ENCODE peak calls at places on chromosomes 1 and 21, in six cellular contexts. D is type B pancreatic cell, Q is mucosa of gallbladder, J is glomerular endothelial cell, N is NCI-H1105, L is anterior cingulate cortex. R is an unnamed sample.

GRCh38 chr1:156233421-156234127 is 8.4 kb upstream of the BGLAP start:
- DNase-seq in L (no peak), D (no peak), N (no peak), Q (no peak), J (no peak), R (no peak)

GRCh38 chr1:42456754-42457089 is 379 bp downstream of the PPCS start:
- DNase-seq in N (peak; percentile 51), J (no peak), D (peak; percentile 76), L (peak; percentile 58), Q (peak; percentile 40), R (peak; percentile 72)

GRCh38 chr1:15422871-15423270 is 13.2 kb downstream of the EFHD2 start:
- DNase-seq in L (no peak), Q (no peak), N (no peak), J (no peak), D (no peak), R (no peak)

GRCh38 chr1:55055084-55055882 is 15.9 kb downstream of the PCSK9 start:
- DNase-seq in Q (no peak), D (peak; percentile 50), N (no peak), L (no peak), J (no peak), R (no peak)

GRCh38 chr1:9195651-9196050 is 38.9 kb upstream of the H6PD start:
- DNase-seq in J (no peak), N (no peak), L (no peak), D (no peak), Q (no peak), R (no peak)

GRCh38 chr1:16249838-16250241 is 12.9 kb upstream of the CPLANE2 start:
- DNase-seq in N (no peak), Q (peak; percentile 49), J (peak; percentile 75), L (no peak), D (no peak), R (no peak)

GRCh38 chr1:198064181-198064580 is 92.6 kb upstream of the NEK7 start:
- DNase-seq in J (no peak), Q (no peak), L (no peak), N (no peak), D (no peak), R (no peak)

GRCh38 chr1:54376085-54377039 is 29.8 kb downstream of the SSBP3 start:
- DNase-seq in D (no peak), N (no peak), J (no peak), L (no peak), Q (no peak), R (no peak)

GRCh38 chr1:91693542-91693941 is 192.4 kb downstream of the TGFBR3 start:
- DNase-seq in N (no peak), D (no peak), J (no peak), Q (no peak), L (peak; percentile 8), R (no peak)

GRCh38 chr1:205706601-205707502 is 26.5 kb upstream of the SLC45A3 start:
- DNase-seq in L (no peak), J (no peak), N (no peak), D (no peak), Q (no peak), R (no peak)

GRCh38 chr1:25487628-25488027 is 55.8 kb upstream of the LDLRAP1 start:
- DNase-seq in J (no peak), N (no peak), D (no peak), Q (no peak), L (no peak), R (no peak)

GRCh38 chr1:53093778-53094532 is 31.9 kb downstream of the PODN start:
- DNase-seq in J (no peak), D (no peak), Q (no peak), L (no peak), N (no peak), R (no peak)

GRCh38 chr1:210236840-210237409 is 4.3 kb downstream of the SERTAD4 start:
- DNase-seq in L (peak; percentile 28), N (no peak), D (no peak), J (no peak), Q (peak; percentile 75), R (no peak)

GRCh38 chr1:66752671-66753371 is 562 bp downstream of the DYNLT5 start:
- DNase-seq in N (no peak), D (no peak), L (no peak), Q (no peak), J (no peak), R (no peak)

GRCh38 chr1:178180405-178180804 is 86.5 kb downstream of the RASAL2 start:
- DNase-seq in L (no peak), N (no peak), J (no peak), D (no peak), Q (no peak), R (no peak)

GRCh38 chr1:166836733-166837132 is 2.5 kb upstream of the POGK start:
- DNase-seq in Q (no peak), D (no peak), N (no peak), J (no peak), L (no peak), R (no peak)

GRCh38 chr1:169711469-169712308 is at the start of gene SELL:
- DNase-seq in L (peak; percentile 15), Q (peak; percentile 72), D (no peak), J (peak; percentile 79), N (peak; percentile 61), R (peak; percentile 12)

GRCh38 chr1:154972517-154973343 is 1.8 kb upstream of the CKS1B start:
- DNase-seq in N (no peak), L (peak; percentile 19), J (peak; percentile 86), Q (peak; percentile 58), D (no peak), R (no peak)

GRCh38 chr1:201481004-201481380 is 12.0 kb upstream of the PHLDA3 start:
- DNase-seq in N (no peak), Q (no peak), L (no peak), D (no peak), J (no peak), R (no peak)

GRCh38 chr1:42209516-42210370 is 45.2 kb upstream of the GUCA2A start:
- DNase-seq in Q (no peak), N (no peak), D (no peak), J (no peak), L (no peak), R (no peak)

GRCh38 chr1:6275826-6276764 is 15.2 kb upstream of the GPR153 start:
- DNase-seq in L (no peak), N (no peak), Q (peak; percentile 43), D (no peak), J (no peak), R (no peak)

GRCh38 chr1:160129558-160129957 is 14.0 kb downstream of the ATP1A2 start:
- DNase-seq in Q (no peak), J (no peak), D (no peak), N (no peak), L (no peak), R (no peak)

GRCh38 chr21:33101300-33102005 is 31.5 kb downstream of the OLIG1 start:
- DNase-seq in L (no peak), J (no peak), Q (no peak), N (no peak), D (no peak), R (no peak)

GRCh38 chr21:42298237-42298636 is 17.0 kb downstream of the TFF3 start:
- DNase-seq in D (no peak), Q (no peak), J (no peak), N (no peak), L (no peak), R (no peak)

GRCh38 chr1:1666526-1666925 is 7.7 kb upstream of the CDK11B start:
- DNase-seq in L (no peak), D (no peak), Q (no peak), N (no peak), J (no peak), R (no peak)

GRCh38 chr1:201792534-201793305 is 36.2 kb upstream of the IPO9 start:
- DNase-seq in Q (peak; percentile 82), N (peak; percentile 63), J (peak; percentile 85), D (peak; percentile 79), L (peak; percentile 83), R (peak; percentile 71)

GRCh38 chr21:28334407-28334806 is 658.3 kb downstream of the LTN1 start:
- DNase-seq in J (no peak), D (no peak), N (no peak), Q (no peak), L (no peak), R (no peak)

GRCh38 chr1:13499422-13499821 is 14.4 kb downstream of the LRRC38 start:
- DNase-seq in D (no peak), N (no peak), J (no peak), Q (no peak), L (no peak), R (no peak)

GRCh38 chr1:228077565-228078330 is 4.8 kb upstream of the ARF1 start:
- DNase-seq in N (no peak), Q (no peak), J (no peak), D (no peak), L (no peak), R (no peak)

GRCh38 chr1:167981933-167982332 is 45.1 kb upstream of the MPC2 start:
- DNase-seq in Q (no peak), L (no peak), J (no peak), N (no peak), D (no peak), R (no peak)

GRCh38 chr1:167648978-167649752 is 19.1 kb downstream of the RCSD1 start:
- DNase-seq in J (no peak), Q (no peak), N (no peak), D (no peak), L (no peak), R (no peak)

GRCh38 chr1:17333081-17333480 is 25.1 kb downstream of the PADI4 start:
- DNase-seq in N (no peak), J (no peak), L (no peak), Q (no peak), D (no peak), R (no peak)

GRCh38 chr1:155976913-155977606 is 1.3 kb downstream of the ARHGEF2 start:
- DNase-seq in L (no peak), D (no peak), Q (no peak), N (peak; percentile 56), J (no peak), R (peak; percentile 54)